ENCODE peak calls at places on chromosomes 1 and 21, in nine cellular contexts. A, J, H, Y, B, I, K, N and X are unnamed samples.

GRCh38 chr1:32883338-32883737 is 3.0 kb upstream of the HPCA start:
- DNase-seq in A (no peak), J (no peak), H (no peak), Y (no peak), B (no peak), I (no peak), K (no peak), N (no peak), X (no peak)

GRCh38 chr21:37087188-37087587 is 14.1 kb downstream of the TTC3 start:
- DNase-seq in A (no peak), J (no peak), H (no peak), Y (no peak), B (no peak), I (no peak), K (no peak), N (peak; percentile 52), X (no peak)

GRCh38 chr1:204241050-204241449 is 27.3 kb upstream of the GOLT1A start:
- DNase-seq in A (no peak), J (no peak), H (no peak), Y (no peak), B (no peak), I (no peak), K (no peak), N (no peak), X (peak; percentile 27)

GRCh38 chr21:45531393-45532215 is 10.6 kb downstream of the SLC19A1 start:
- DNase-seq in A (no peak), J (no peak), H (peak; percentile 58), Y (no peak), B (peak; percentile 23), I (peak; percentile 24), K (no peak), N (no peak), X (no peak)

GRCh38 chr1:63774617-63775417 is 1.0 kb downstream of the ROR1 start:
- DNase-seq in A (peak; percentile 14), J (peak; percentile 92), H (no peak), Y (no peak), B (peak; percentile 46), I (peak; percentile 46), K (peak; percentile 19), N (no peak), X (peak; percentile 26)

GRCh38 chr1:6143392-6143791 is 36.7 kb downstream of the CHD5 start:
- DNase-seq in A (no peak), J (no peak), H (no peak), Y (no peak), B (no peak), I (no peak), K (no peak), N (no peak), X (no peak)

GRCh38 chr1:39110882-39111281 is 84.7 kb downstream of the NDUFS5 start:
- DNase-seq in A (no peak), J (no peak), H (no peak), Y (no peak), B (no peak), I (no peak), K (no peak), N (no peak), X (peak; percentile 33)

GRCh38 chr1:215376544-215377264 is 190.4 kb upstream of the KCTD3 start:
- DNase-seq in A (no peak), J (no peak), H (no peak), Y (no peak), B (no peak), I (no peak), K (no peak), N (no peak), X (no peak)

GRCh38 chr1:164644774-164645634 is 86.0 kb downstream of the PBX1 start:
- DNase-seq in A (no peak), J (no peak), H (no peak), Y (no peak), B (no peak), I (no peak), K (no peak), N (no peak), X (peak; percentile 18)

GRCh38 chr1:45326627-45327591 is at the start of gene HPDL:
- DNase-seq in A (peak; percentile 78), J (no peak), H (peak; percentile 74), Y (no peak), B (peak; percentile 66), I (peak; percentile 79), K (peak; percentile 79), N (peak; percentile 75), X (no peak)

GRCh38 chr1:181087400-181087901 is 1.0 kb upstream of the IER5 start:
- DNase-seq in A (no peak), J (no peak), H (no peak), Y (no peak), B (no peak), I (no peak), K (no peak), N (peak; percentile 53), X (no peak)

GRCh38 chr1:42172394-42173133 is 8.0 kb upstream of the GUCA2A start:
- DNase-seq in A (no peak), J (peak; percentile 72), H (peak; percentile 69), Y (no peak), B (no peak), I (no peak), K (no peak), N (no peak), X (no peak)
- TF ChIP-seq POLR2A in A (no peak), J (no peak), H (no peak), Y (no peak), B (no peak), I (no peak), K (no peak), N (no peak), X (no peak)

DNA sequence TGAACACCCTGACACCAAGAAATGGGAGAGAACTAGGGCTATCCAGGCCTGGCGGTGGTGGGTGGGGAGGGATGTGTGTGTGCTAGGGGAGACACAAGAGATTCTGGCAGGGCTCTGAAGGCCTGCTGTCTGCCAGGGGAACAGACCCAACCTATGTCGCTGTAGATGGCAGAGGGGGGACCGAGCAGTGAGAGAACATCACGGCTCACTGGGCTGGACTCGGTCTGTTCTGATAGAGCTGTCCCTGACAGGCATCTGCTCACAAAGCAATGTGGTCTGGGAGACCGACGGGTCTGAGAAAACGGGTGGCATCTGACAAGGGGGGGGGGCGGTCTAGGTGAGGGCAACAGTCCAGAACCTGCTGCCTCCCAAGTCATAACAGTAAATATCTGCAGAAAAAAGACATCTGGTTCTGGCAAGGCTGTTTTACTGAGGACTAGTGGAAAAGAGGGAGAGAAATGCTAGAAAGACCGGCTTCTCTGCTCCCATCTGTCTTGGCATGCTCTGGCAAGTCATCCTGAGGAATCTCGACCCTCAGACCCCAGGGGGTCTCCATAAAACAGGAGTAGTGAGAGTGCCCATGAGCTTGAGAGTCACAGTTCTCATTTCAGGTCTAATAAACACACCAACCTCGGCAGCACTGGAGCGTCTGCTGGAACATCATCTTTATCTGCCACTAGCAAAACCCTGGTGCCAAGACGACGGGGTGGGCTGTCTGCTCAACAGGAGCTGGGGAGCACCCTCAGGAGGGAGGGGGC is 36.5 kb downstream of the SLC66A1 start:
- DNase-seq in A (no peak), J (no peak), H (no peak), Y (no peak), B (no peak), I (no peak), K (no peak), N (no peak), X (no peak)
- TF ChIP-seq POLR2A in A (no peak), J (no peak), H (no peak), Y (no peak), B (no peak), I (no peak), K (no peak), N (no peak), X (no peak)

DNA sequence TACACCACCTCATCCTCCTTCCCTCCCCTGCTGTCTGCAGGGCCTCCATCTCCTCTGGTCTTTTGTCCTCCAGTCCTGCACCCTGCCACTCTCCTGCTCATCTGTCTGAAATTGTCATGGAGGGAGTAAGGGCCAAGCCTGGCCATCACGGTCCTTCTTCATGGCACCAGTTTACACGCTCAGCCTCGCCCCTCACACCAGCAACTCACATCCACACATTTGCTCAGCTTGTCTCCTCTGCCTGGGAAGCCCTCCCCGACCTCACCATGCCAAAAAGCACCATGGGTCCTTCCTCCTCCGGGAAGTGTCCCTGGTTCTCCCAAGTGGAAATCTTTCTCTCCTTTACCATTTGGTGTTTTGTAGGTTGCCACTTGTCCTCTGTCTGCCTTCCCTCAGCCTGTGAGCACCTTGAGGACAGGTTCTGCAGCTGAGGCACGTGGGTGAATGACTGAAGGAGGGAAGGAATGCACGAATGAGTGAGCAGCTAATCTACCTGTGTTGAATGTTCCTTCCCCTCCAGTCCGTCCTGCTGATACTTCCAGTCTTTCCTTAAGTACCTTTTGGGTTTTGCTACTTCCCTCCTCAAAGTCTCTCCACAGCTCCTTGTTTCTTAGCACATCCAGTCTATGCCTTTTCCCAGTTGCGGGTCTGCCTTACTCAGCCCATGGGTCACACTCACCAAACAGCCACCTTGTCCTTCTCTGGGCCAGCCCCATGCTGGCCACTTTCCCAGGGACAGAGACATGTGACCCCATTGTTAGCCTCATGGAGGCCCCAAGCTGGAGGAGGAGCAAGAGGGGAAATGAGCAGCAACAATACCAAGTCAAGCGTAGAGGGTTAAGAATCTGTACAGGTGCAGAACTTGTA is 2.3 kb upstream of the SLC2A1 start:
- DNase-seq in A (no peak), J (no peak), H (no peak), Y (no peak), B (no peak), I (no peak), K (no peak), N (no peak), X (no peak)
- TF ChIP-seq POLR2A in A (no peak), J (no peak), H (no peak), Y (no peak), B (no peak), I (no peak), K (no peak), N (no peak), X (no peak)

GRCh38 chr1:243667133-243667532 is 182.9 kb downstream of the AKT3 start:
- DNase-seq in A (no peak), J (no peak), H (no peak), Y (no peak), B (no peak), I (no peak), K (no peak), N (no peak), X (no peak)
- TF ChIP-seq POLR2A in A (no peak), J (no peak), H (no peak), Y (no peak), B (no peak), I (no peak), K (no peak), N (no peak), X (no peak)